ENCODE peak calls at places on chromosomes 6 and 20, in nine cellular contexts. E, Y, H, U, F, O, M, V and C are unnamed samples. For H3K27me3, the result is how much of the 10 kb centered on the place peaks cover.

GRCh38 chr6:50030777-50031562 is 9.2 kb upstream of the DEFB110 start:
- DNase-seq in E (no peak), Y (no peak), H (no peak), U (peak), F (peak), O (no peak), M (no peak), V (no peak), C (peak)

GRCh38 chr20:38210741-38211140 is 45.7 kb upstream of the TGM2 start:
- DNase-seq in E (no peak), Y (no peak), H (no peak), U (no peak), F (no peak), O (no peak), M (no peak), V (peak), C (no peak)

GRCh38 chr6:1497593-1498105 is 108.3 kb downstream of the FOXF2 start:
- DNase-seq in E (peak), Y (no peak), H (no peak), U (no peak), F (no peak), O (no peak), M (no peak), V (peak), C (peak)

GRCh38 chr20:4916991-4917881 is 84.1 kb downstream of the SLC23A2 start:
- DNase-seq in E (no peak), Y (no peak), H (no peak), U (no peak), F (no peak), O (no peak), M (no peak), V (no peak), C (peak)

GRCh38 chr6:28478518-28478917 is 35.2 kb upstream of the ZSCAN23 start:
- DNase-seq in E (no peak), Y (no peak), H (no peak), U (no peak), F (no peak), O (no peak), M (no peak), V (no peak), C (no peak)

GRCh38 chr20:32986331-32986966 is 17.8 kb downstream of the SUN5 start:
- DNase-seq in E (no peak), Y (no peak), H (no peak), U (no peak), F (no peak), O (no peak), M (no peak), V (no peak), C (no peak)

GRCh38 chr6:167510648-167511047 is 185.8 kb downstream of the TTLL2 start:
- DNase-seq in E (no peak), Y (no peak), H (no peak), U (no peak), F (no peak), O (no peak), M (no peak), V (peak), C (no peak)

GRCh38 chr20:4545526-4545925 is 176.2 kb upstream of the PRND start:
- DNase-seq in E (no peak), Y (no peak), H (no peak), U (no peak), F (no peak), O (no peak), M (no peak), V (no peak), C (no peak)

GRCh38 chr6:5379647-5380242 is 118.4 kb downstream of the FARS2 start:
- DNase-seq in E (no peak), Y (no peak), H (peak), U (peak), F (peak), O (no peak), M (peak), V (no peak), C (peak)

GRCh38 chr20:59830107-59831023 is 103.1 kb downstream of the SYCP2 start:
- DNase-seq in E (no peak), Y (no peak), H (peak), U (no peak), F (no peak), O (no peak), M (no peak), V (no peak), C (peak)

GRCh38 chr6:81235512-81235911 is 517.0 kb downstream of the TENT5A start:
- DNase-seq in E (no peak), Y (no peak), H (no peak), U (no peak), F (no peak), O (no peak), M (no peak), V (no peak), C (no peak)

GRCh38 chr6:53647437-53648094 is 18.0 kb downstream of the KLHL31 start:
- DNase-seq in E (no peak), Y (peak), H (no peak), U (no peak), F (no peak), O (no peak), M (peak), V (no peak), C (no peak)

GRCh38 chr20:51142448-51142847 is 119.5 kb upstream of the KCNG1 start:
- DNase-seq in E (no peak), Y (no peak), H (peak), U (no peak), F (no peak), O (no peak), M (no peak), V (no peak), C (no peak)

GRCh38 chr6:7285416-7285815 is 27.6 kb downstream of the SSR1 start:
- DNase-seq in E (no peak), Y (no peak), H (no peak), U (no peak), F (no peak), O (no peak), M (no peak), V (no peak), C (no peak)

GRCh38 chr6:7283676-7284075 is 29.3 kb downstream of the SSR1 start:
- DNase-seq in E (no peak), Y (no peak), H (no peak), U (no peak), F (no peak), O (no peak), M (no peak), V (no peak), C (no peak)

DNA sequence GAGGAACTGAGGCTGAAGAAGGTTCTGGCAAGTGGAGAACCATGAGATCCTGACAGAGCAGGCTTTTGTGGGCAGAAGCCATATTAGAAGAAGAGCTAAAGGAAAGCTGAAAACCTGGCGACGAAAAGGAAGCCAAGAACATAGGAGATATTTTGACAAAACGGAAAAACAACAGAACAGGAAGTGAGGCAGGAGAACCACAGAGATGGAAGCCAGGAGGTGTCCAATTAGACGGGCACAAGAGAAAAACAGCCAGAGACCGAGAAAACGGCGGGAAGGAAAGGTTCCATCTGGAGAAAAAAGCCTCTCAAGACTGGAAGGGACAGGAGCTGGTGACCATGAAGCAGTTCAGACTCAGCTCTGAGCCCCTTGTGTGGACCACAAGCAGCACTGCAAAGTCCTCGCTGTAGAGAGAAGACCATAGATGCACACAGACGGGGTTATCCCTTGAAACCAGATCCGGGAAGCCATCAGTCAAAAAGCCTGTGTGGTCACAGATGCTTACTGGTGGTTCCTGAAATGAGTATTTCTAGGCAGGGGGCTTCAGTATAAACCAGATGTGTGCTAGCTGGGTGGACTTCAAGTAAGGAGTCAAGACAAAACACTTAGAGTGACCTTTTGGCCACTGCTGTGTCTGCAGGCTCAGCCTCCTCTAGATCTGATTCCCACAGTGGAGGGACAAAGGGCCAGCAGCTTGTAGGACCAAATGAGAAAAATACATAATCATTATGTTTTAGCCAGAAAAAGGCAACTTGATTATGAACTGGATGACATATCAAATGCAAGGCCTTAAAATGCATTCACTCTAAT is 30.7 kb downstream of the SSR1 start:
- DNase-seq in E (no peak), Y (no peak), H (no peak), U (no peak), F (no peak), O (no peak), M (no peak), V (no peak), C (no peak)
- TF ChIP-seq CTCF in E (no peak), Y (no peak), H (no peak), U (no peak), F (no peak), O (no peak), M (no peak), V (no peak), C (no peak)

DNA sequence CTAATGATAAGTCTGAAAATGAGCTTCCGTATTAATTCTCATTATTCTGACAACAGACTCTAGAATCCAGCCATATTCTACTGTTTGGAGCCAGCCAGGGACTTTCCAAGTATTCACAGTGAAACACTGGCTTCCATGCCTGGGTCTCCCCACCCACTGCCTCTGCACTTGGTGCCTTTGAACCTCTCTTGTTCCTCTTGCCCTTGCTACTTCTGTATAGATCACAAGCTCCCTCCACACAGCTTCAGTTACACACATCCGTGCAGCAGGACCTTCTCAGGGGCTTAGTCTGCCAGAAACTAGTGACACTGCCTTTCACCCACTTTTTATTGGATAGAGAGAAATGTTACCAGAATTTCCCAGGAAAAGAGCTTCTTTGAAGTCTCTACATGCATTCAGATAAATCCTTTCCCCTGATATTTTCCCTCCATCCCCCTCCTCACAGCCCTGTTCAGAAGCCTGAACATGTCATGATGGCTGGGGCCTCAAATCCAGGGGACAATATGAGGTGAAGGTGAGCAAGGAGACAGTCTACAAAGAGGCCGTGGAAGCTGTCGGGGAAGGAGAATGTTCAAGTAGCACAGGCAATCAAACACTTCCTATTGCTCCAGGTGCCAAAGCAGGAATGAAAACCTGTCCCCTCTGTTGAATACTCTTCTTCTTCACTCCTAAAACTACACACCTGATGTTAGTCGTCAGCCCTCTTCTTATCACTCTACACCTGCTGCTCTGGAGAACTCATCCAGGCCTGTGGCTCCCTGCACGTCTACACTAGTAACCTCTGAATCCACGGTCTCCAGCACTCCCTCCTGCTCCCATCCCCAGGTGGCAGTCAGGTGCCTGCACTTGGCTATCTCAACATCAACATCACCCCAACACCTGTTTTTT is 20.1 kb upstream of the HLA-DOA start:
- DNase-seq in E (no peak), Y (no peak), H (no peak), U (no peak), F (no peak), O (no peak), M (no peak), V (no peak), C (peak)
- H3K27me3 ChIP-seq in E (under half), Y (under half), H (under half), U (under half), F (under half), O (under half), M (under half), V (under half), C (under half)

GRCh38 chr6:71040043-71040442 is 83.2 kb upstream of the B3GAT2 start:
- DNase-seq in E (no peak), Y (no peak), H (no peak), U (peak), F (no peak), O (no peak), M (no peak), V (no peak), C (no peak)

GRCh38 chr6:71043902-71044301 is 87.0 kb upstream of the B3GAT2 start:
- DNase-seq in E (no peak), Y (no peak), H (no peak), U (no peak), F (no peak), O (no peak), M (no peak), V (no peak), C (no peak)

GRCh38 chr6:71038966-71039365 is 82.1 kb upstream of the B3GAT2 start:
- DNase-seq in E (no peak), Y (no peak), H (no peak), U (no peak), F (no peak), O (no peak), M (no peak), V (no peak), C (no peak)

GRCh38 chr6:71044753-71045152 is 87.9 kb upstream of the B3GAT2 start:
- DNase-seq in E (no peak), Y (no peak), H (no peak), U (no peak), F (peak), O (no peak), M (no peak), V (no peak), C (no peak)

DNA sequence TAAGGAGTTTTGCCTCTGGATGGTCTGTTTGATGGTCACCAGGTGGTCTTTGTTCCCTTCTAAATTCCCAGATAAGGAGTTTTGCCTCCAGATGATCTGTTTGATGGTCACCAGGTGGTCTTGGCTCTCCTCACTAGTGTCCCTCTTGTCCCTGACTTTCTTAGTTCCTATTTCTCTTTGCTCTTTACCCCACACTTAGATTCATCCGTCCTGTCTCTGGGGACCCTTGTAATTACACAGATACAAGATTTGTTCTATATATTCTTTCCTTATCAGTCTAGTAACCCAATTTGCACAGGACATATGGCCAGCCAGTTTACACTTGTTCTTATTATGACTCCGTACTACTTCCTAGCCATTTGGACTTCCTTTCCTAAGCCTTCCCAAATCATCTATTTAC is 84.0 kb upstream of the B3GAT2 start:
- DNase-seq in E (no peak), Y (no peak), H (no peak), U (peak), F (no peak), O (no peak), M (no peak), V (no peak), C (no peak)
- TF ChIP-seq CTCF in E (no peak), Y (no peak), H (no peak), U (no peak), F (no peak), O (no peak), M (no peak), V (no peak), C (no peak)

DNA sequence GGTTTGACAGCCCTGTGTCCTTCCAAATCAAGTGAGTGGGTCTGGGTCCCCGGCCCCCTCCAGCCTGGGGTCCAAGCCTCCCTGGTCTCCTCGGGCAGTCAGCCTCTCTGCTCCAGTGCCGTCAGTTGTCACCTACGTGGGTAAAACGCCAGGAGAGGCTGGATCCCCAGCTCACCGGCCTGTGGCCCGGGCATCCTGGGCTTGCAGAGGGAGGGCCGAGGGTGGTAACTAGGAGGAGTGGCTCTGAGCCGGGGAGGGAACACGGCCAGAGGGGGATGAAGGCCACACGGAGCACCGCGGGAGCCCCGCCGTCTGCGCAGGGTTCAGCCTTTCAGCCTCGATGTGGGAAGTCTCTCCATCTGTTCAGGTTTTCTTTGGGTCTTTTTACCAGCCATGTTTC is 29.5 kb upstream of the BHLHE23 start:
- DNase-seq in E (no peak), Y (no peak), H (no peak), U (peak), F (no peak), O (no peak), M (no peak), V (peak), C (no peak)
- H3K27me3 ChIP-seq in E (under half), Y (under half), H (under half), U (half or more), F (half or more), O (under half), M (half or more), V (under half), C (under half)

GRCh38 chr6:73123632-73124329 is 101.5 kb downstream of the KHDC1L start:
- DNase-seq in E (no peak), Y (no peak), H (no peak), U (no peak), F (no peak), O (no peak), M (no peak), V (no peak), C (no peak)

GRCh38 chr6:73116330-73116729 is 109.0 kb downstream of the KHDC1L start:
- DNase-seq in E (no peak), Y (no peak), H (no peak), U (no peak), F (no peak), O (no peak), M (no peak), V (no peak), C (no peak)

GRCh38 chr6:73121421-73121993 is 103.8 kb downstream of the KHDC1L start:
- DNase-seq in E (no peak), Y (no peak), H (no peak), U (no peak), F (no peak), O (peak), M (no peak), V (no peak), C (no peak)
- TF ChIP-seq CTCF in E (no peak), Y (no peak), H (no peak), U (no peak), F (no peak), O (peak), M (no peak), V (no peak), C (no peak)

GRCh38 chr20:18041462-18041861 is 16.3 kb downstream of the OVOL2 start:
- DNase-seq in E (no peak), Y (no peak), H (no peak), U (no peak), F (no peak), O (no peak), M (no peak), V (no peak), C (no peak)

GRCh38 chr20:18048191-18048590 is 9.5 kb downstream of the OVOL2 start:
- DNase-seq in E (no peak), Y (no peak), H (no peak), U (no peak), F (no peak), O (no peak), M (peak), V (no peak), C (no peak)

GRCh38 chr20:18046535-18046934 is 11.2 kb downstream of the OVOL2 start:
- DNase-seq in E (no peak), Y (no peak), H (no peak), U (no peak), F (no peak), O (no peak), M (no peak), V (no peak), C (no peak)

GRCh38 chr20:18039063-18039462 is 18.7 kb downstream of the OVOL2 start:
- DNase-seq in E (no peak), Y (no peak), H (no peak), U (no peak), F (no peak), O (no peak), M (no peak), V (no peak), C (no peak)

GRCh38 chr20:18042211-18042610 is 15.5 kb downstream of the OVOL2 start:
- DNase-seq in E (no peak), Y (no peak), H (no peak), U (no peak), F (no peak), O (no peak), M (no peak), V (no peak), C (no peak)
- H3K27me3 ChIP-seq in E (under half), Y (under half), H (under half), U (under half), F (under half), O (under half), M (under half), V (under half), C (under half)

GRCh38 chr6:105135907-105136432 is 43.8 kb downstream of the POPDC3 start:
- DNase-seq in E (no peak), Y (no peak), H (no peak), U (no peak), F (no peak), O (no peak), M (no peak), V (no peak), C (no peak)

GRCh38 chr6:105137388-105137787 is 42.4 kb downstream of the POPDC3 start:
- DNase-seq in E (peak), Y (no peak), H (no peak), U (peak), F (no peak), O (no peak), M (no peak), V (peak), C (peak)

GRCh38 chr6:105135056-105135455 is 44.8 kb downstream of the POPDC3 start:
- DNase-seq in E (no peak), Y (no peak), H (no peak), U (peak), F (peak), O (no peak), M (no peak), V (no peak), C (no peak)

GRCh38 chr6:105138141-105138540 is 41.7 kb downstream of the POPDC3 start:
- DNase-seq in E (no peak), Y (no peak), H (no peak), U (no peak), F (no peak), O (no peak), M (no peak), V (no peak), C (no peak)

DNA sequence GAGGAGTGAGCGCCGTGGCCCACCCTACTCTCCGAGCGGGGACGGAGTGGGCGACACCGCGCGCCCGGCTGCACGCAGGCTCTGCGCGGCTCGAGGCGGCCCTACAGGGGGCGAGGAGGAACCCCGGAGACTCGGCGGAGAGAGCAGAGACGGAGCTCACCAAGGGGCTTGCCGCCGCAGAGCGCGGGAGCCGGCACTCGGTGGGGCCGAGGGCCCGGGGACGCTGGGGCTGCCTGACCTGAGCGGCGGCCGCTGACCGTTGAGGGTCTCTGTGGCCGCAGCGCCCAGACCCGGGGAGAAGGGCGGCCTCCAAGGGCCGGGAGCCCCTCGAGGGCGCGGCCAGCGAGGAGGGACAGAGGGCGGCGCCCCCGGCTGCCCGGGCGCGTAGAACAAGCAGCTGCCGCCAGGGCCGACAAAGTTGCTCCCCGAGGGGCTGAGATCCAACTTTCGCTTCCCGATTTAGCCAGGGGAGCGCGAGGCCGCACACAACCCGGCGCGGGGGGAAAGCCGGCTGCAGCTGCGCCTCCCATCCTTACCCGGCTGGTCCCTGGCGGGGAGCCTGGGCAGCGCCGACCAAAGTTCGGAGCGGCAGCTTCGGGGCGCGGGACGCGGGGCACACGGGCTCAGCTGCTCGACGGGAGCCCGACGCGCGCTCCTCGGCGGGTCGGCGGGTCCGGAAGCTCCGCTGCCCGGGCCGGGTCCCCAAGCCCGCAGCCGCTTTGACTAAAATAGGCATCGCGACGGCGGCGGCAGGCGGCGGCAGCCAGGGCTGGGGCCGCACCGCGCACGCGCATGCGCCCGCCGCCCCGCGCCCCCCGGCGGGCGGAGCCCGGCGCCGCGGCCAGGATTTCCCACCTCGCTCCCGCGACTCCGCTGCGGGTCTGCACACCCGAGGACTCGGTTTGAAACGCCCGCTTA is 43.1 kb downstream of the POPDC3 start:
- DNase-seq in E (peak), Y (no peak), H (peak), U (peak), F (no peak), O (no peak), M (peak), V (peak), C (peak)
- TF ChIP-seq CTCF in E (no peak), Y (no peak), H (no peak), U (peak), F (peak), O (peak), M (peak), V (peak), C (no peak)